ENCODE peak calls at places on chromosome 6, in six cellular contexts. One of them, this sample, is unnamed.

GRCh38 chr6:7050911-7051779 is 56.6 kb upstream of the RREB1 start:
- DNase-seq in effector memory CD8-positive, alpha-beta T cell: peak
- DNase-seq in SK-N-DZ: no peak
- DNase-seq in small intestine: peak
- DNase-seq in head of caudate nucleus: no peak
- DNase-seq in stromal cell of bone marrow: peak
- DNase-seq in this sample: peak

GRCh38 chr6:82017773-82018172 is 229.8 kb downstream of the IBTK start:
- DNase-seq in effector memory CD8-positive, alpha-beta T cell: no peak
- DNase-seq in SK-N-DZ: no peak
- DNase-seq in small intestine: no peak
- DNase-seq in head of caudate nucleus: no peak
- DNase-seq in stromal cell of bone marrow: no peak
- DNase-seq in this sample: no peak

GRCh38 chr6:109091314-109092009 is 3.2 kb downstream of the SESN1 start:
- DNase-seq in effector memory CD8-positive, alpha-beta T cell: no peak
- DNase-seq in SK-N-DZ: no peak
- DNase-seq in small intestine: no peak
- DNase-seq in head of caudate nucleus: no peak
- DNase-seq in stromal cell of bone marrow: no peak
- DNase-seq in this sample: no peak

GRCh38 chr6:47306887-47307286 is 2.8 kb downstream of the TNFRSF21 start:
- DNase-seq in effector memory CD8-positive, alpha-beta T cell: no peak
- DNase-seq in SK-N-DZ: no peak
- DNase-seq in small intestine: no peak
- DNase-seq in head of caudate nucleus: no peak
- DNase-seq in stromal cell of bone marrow: no peak
- DNase-seq in this sample: no peak

GRCh38 chr6:133340557-133340956 is 99.4 kb downstream of the EYA4 start:
- DNase-seq in effector memory CD8-positive, alpha-beta T cell: no peak
- DNase-seq in SK-N-DZ: no peak
- DNase-seq in small intestine: no peak
- DNase-seq in head of caudate nucleus: no peak
- DNase-seq in stromal cell of bone marrow: peak
- DNase-seq in this sample: peak

GRCh38 chr6:143040018-143040417 is 20.7 kb upstream of the AIG1 start:
- DNase-seq in effector memory CD8-positive, alpha-beta T cell: no peak
- DNase-seq in SK-N-DZ: no peak
- DNase-seq in small intestine: no peak
- DNase-seq in head of caudate nucleus: no peak
- DNase-seq in stromal cell of bone marrow: no peak
- DNase-seq in this sample: no peak

GRCh38 chr6:166078294-166078693 is 89.4 kb downstream of the TBXT start:
- DNase-seq in effector memory CD8-positive, alpha-beta T cell: no peak
- DNase-seq in SK-N-DZ: no peak
- DNase-seq in small intestine: no peak
- DNase-seq in head of caudate nucleus: no peak
- DNase-seq in stromal cell of bone marrow: peak
- DNase-seq in this sample: no peak

GRCh38 chr6:15475261-15475660 is 187.6 kb downstream of the DTNBP1 start:
- DNase-seq in effector memory CD8-positive, alpha-beta T cell: no peak
- DNase-seq in SK-N-DZ: no peak
- DNase-seq in small intestine: no peak
- DNase-seq in head of caudate nucleus: no peak
- DNase-seq in stromal cell of bone marrow: no peak
- DNase-seq in this sample: no peak

GRCh38 chr6:140382351-140382750 is 1007.9 kb upstream of the CITED2 start:
- DNase-seq in effector memory CD8-positive, alpha-beta T cell: no peak
- DNase-seq in SK-N-DZ: no peak
- DNase-seq in small intestine: no peak
- DNase-seq in head of caudate nucleus: no peak
- DNase-seq in stromal cell of bone marrow: no peak
- DNase-seq in this sample: no peak

This sample was measured in BE2C.